ENCODE peak calls at places on chromosomes 13 and 19, in seven cellular contexts. One of them, this sample, is unnamed.

GRCh38 chr13:45156565-45157361 is 36.5 kb downstream of the GTF2F2 start:
- DNase-seq in endothelial cell: no peak
- DNase-seq in OCI-LY7: no peak
- DNase-seq in GM20000: no peak
- DNase-seq in cardiac fibroblast: no peak
- DNase-seq in spleen: no peak
- DNase-seq in AG04449: no peak
- DNase-seq in this sample: no peak

GRCh38 chr19:16613841-16614240 is 14.2 kb downstream of the MED26 start:
- DNase-seq in AG04449: no peak
- DNase-seq in GM20000: no peak
- DNase-seq in endothelial cell: no peak
- DNase-seq in spleen: no peak
- DNase-seq in cardiac fibroblast: no peak
- DNase-seq in OCI-LY7: no peak
- DNase-seq in this sample: no peak

GRCh38 chr13:103277099-103277498 is 210.9 kb upstream of the SLC10A2 start:
- DNase-seq in AG04449: no peak
- DNase-seq in GM20000: peak; percentile 41
- DNase-seq in cardiac fibroblast: no peak
- DNase-seq in spleen: no peak
- DNase-seq in OCI-LY7: no peak
- DNase-seq in endothelial cell: no peak
- DNase-seq in this sample: no peak

GRCh38 chr19:51398096-51398704 is 7.8 kb upstream of the C19orf84 start:
- DNase-seq in GM20000: no peak
- DNase-seq in AG04449: no peak
- DNase-seq in endothelial cell: no peak
- DNase-seq in OCI-LY7: peak; percentile 69
- DNase-seq in cardiac fibroblast: peak; percentile 41
- DNase-seq in spleen: no peak
- DNase-seq in this sample: no peak

GRCh38 chr13:65929436-65929835 is 1300.7 kb downstream of the PCDH9 start:
- DNase-seq in cardiac fibroblast: no peak
- DNase-seq in GM20000: no peak
- DNase-seq in AG04449: no peak
- DNase-seq in endothelial cell: no peak
- DNase-seq in spleen: no peak
- DNase-seq in OCI-LY7: no peak
- DNase-seq in this sample: no peak

GRCh38 chr13:59261928-59262488 is 901.7 kb downstream of the DIAPH3 start:
- DNase-seq in GM20000: no peak
- DNase-seq in AG04449: no peak
- DNase-seq in OCI-LY7: peak; percentile 0
- DNase-seq in cardiac fibroblast: peak; percentile 44
- DNase-seq in endothelial cell: peak; percentile 8
- DNase-seq in spleen: no peak
- DNase-seq in this sample: no peak

GRCh38 chr19:57886046-57886445 is 2.8 kb downstream of the ZNF814 start:
- DNase-seq in spleen: no peak
- DNase-seq in AG04449: no peak
- DNase-seq in OCI-LY7: no peak
- DNase-seq in cardiac fibroblast: no peak
- DNase-seq in endothelial cell: no peak
- DNase-seq in GM20000: no peak
- DNase-seq in this sample: no peak

GRCh38 chr13:26342898-26343297 is 89.0 kb downstream of the CDK8 start:
- DNase-seq in endothelial cell: no peak
- DNase-seq in AG04449: no peak
- DNase-seq in OCI-LY7: no peak
- DNase-seq in cardiac fibroblast: no peak
- DNase-seq in spleen: no peak
- DNase-seq in GM20000: no peak
- DNase-seq in this sample: no peak

GRCh38 chr19:4557971-4558941 is 1.2 kb downstream of the SEMA6B start:
- DNase-seq in spleen: peak; percentile 85
- DNase-seq in AG04449: no peak
- DNase-seq in OCI-LY7: peak; percentile 30
- DNase-seq in endothelial cell: peak; percentile 72
- DNase-seq in cardiac fibroblast: peak; percentile 39
- DNase-seq in GM20000: peak; percentile 82
- DNase-seq in this sample: peak; percentile 79

GRCh38 chr13:77022341-77022740 is 4.6 kb downstream of the FBXL3 start:
- DNase-seq in GM20000: no peak
- DNase-seq in OCI-LY7: no peak
- DNase-seq in cardiac fibroblast: peak; percentile 45
- DNase-seq in spleen: no peak
- DNase-seq in endothelial cell: no peak
- DNase-seq in AG04449: no peak
- DNase-seq in this sample: no peak

GRCh38 chr19:11458236-11458900 is 22.5 kb downstream of the ELAVL3 start:
- DNase-seq in cardiac fibroblast: no peak
- DNase-seq in AG04449: no peak
- DNase-seq in GM20000: peak; percentile 12
- DNase-seq in endothelial cell: no peak
- DNase-seq in spleen: no peak
- DNase-seq in OCI-LY7: no peak
- DNase-seq in this sample: no peak

GRCh38 chr13:59094149-59094548 is 1069.6 kb downstream of the DIAPH3 start:
- DNase-seq in AG04449: no peak
- DNase-seq in endothelial cell: no peak
- DNase-seq in spleen: no peak
- DNase-seq in cardiac fibroblast: no peak
- DNase-seq in GM20000: no peak
- DNase-seq in OCI-LY7: no peak
- DNase-seq in this sample: no peak

GRCh38 chr19:1214862-1215731 is 9.5 kb downstream of the STK11 start:
- DNase-seq in GM20000: no peak
- DNase-seq in endothelial cell: no peak
- DNase-seq in cardiac fibroblast: no peak
- DNase-seq in OCI-LY7: no peak
- DNase-seq in spleen: peak; percentile 72
- DNase-seq in AG04449: no peak
- DNase-seq in this sample: peak; percentile 74

GRCh38 chr19:2089001-2089711 is 7.0 kb downstream of the MOB3A start:
- DNase-seq in endothelial cell: no peak
- DNase-seq in AG04449: no peak
- DNase-seq in cardiac fibroblast: peak; percentile 33
- DNase-seq in GM20000: no peak
- DNase-seq in OCI-LY7: peak; percentile 65
- DNase-seq in spleen: no peak
- DNase-seq in this sample: no peak

GRCh38 chr19:29583196-29584006 is 22.7 kb upstream of the POP4 start:
- DNase-seq in GM20000: no peak
- DNase-seq in AG04449: no peak
- DNase-seq in endothelial cell: no peak
- DNase-seq in spleen: no peak
- DNase-seq in OCI-LY7: no peak
- DNase-seq in cardiac fibroblast: peak; percentile 5
- DNase-seq in this sample: no peak

GRCh38 chr13:111909971-111910671 is 156.8 kb upstream of the SOX1 start:
- DNase-seq in AG04449: no peak
- DNase-seq in spleen: peak; percentile 53
- DNase-seq in cardiac fibroblast: no peak
- DNase-seq in GM20000: no peak
- DNase-seq in endothelial cell: no peak
- DNase-seq in OCI-LY7: no peak
- DNase-seq in this sample: no peak

GRCh38 chr13:73449258-73449657 is 390.5 kb downstream of the KLF5 start:
- DNase-seq in AG04449: no peak
- DNase-seq in spleen: no peak
- DNase-seq in OCI-LY7: no peak
- DNase-seq in cardiac fibroblast: no peak
- DNase-seq in GM20000: no peak
- DNase-seq in endothelial cell: no peak
- DNase-seq in this sample: no peak

GRCh38 chr13:23443110-23443509 is 9.6 kb upstream of the SACS start:
- DNase-seq in AG04449: no peak
- DNase-seq in GM20000: no peak
- DNase-seq in OCI-LY7: no peak
- DNase-seq in spleen: no peak
- DNase-seq in endothelial cell: no peak
- DNase-seq in cardiac fibroblast: no peak
- DNase-seq in this sample: no peak
- TF ChIP-seq CTCF in AG04449: no peak
- TF ChIP-seq CTCF in GM20000: no peak
- TF ChIP-seq CTCF in OCI-LY7: no peak
- TF ChIP-seq CTCF in spleen: no peak
- TF ChIP-seq CTCF in endothelial cell: no peak
- TF ChIP-seq CTCF in cardiac fibroblast: no peak
- TF ChIP-seq CTCF in this sample: no peak

GRCh38 chr19:7393459-7393858 is 44.7 kb downstream of the ARHGEF18 start:
- DNase-seq in spleen: no peak
- DNase-seq in cardiac fibroblast: no peak
- DNase-seq in OCI-LY7: no peak
- DNase-seq in GM20000: no peak
- DNase-seq in endothelial cell: no peak
- DNase-seq in AG04449: no peak
- DNase-seq in this sample: no peak

GRCh38 chr19:7395360-7395781 is 46.6 kb downstream of the ARHGEF18 start:
- DNase-seq in OCI-LY7: no peak
- DNase-seq in endothelial cell: no peak
- DNase-seq in cardiac fibroblast: no peak
- DNase-seq in spleen: no peak
- DNase-seq in AG04449: no peak
- DNase-seq in GM20000: no peak
- DNase-seq in this sample: peak; percentile 30

GRCh38 chr19:7393934-7394508 is 45.3 kb downstream of the ARHGEF18 start:
- DNase-seq in cardiac fibroblast: no peak
- DNase-seq in OCI-LY7: no peak
- DNase-seq in AG04449: no peak
- DNase-seq in GM20000: no peak
- DNase-seq in spleen: no peak
- DNase-seq in endothelial cell: no peak
- DNase-seq in this sample: no peak

GRCh38 chr19:7395793-7396192 is 47.1 kb downstream of the ARHGEF18 start:
- DNase-seq in spleen: no peak
- DNase-seq in endothelial cell: no peak
- DNase-seq in GM20000: no peak
- DNase-seq in AG04449: no peak
- DNase-seq in OCI-LY7: no peak
- DNase-seq in cardiac fibroblast: no peak
- DNase-seq in this sample: no peak

DNA sequence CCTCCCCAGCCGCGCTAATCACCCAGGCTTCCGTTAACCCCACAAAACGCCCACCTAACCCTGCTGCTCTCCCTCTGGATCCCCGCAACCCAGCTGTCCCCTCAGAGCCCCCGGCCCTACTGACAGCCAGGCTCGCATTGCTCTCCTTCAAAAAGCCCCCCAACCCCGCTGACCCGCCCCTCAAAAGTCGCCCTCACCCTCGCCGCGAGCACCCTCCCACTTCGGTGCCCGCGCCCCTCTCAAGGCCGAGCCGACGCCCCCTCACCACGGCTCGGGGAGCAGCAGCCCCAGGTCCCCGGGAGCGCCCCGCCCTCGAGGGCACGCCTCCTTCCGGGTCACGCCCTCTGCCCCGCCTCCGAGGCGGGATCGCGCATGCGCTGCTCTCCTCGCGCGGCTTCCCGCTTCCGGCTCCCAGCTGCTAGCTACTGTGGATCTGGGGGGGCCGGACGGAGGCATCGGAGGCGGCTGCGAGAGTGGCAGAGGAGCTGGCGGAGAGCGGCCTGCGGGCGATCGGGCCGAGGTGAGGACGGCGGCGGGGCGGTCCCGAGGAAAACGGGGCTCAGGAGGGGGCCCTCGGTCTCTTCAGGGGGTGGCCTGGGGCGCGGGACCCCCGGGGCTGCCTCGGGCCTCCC is 46.1 kb downstream of the ARHGEF18 start:
- DNase-seq in OCI-LY7: peak; percentile 83
- DNase-seq in endothelial cell: peak; percentile 94
- DNase-seq in GM20000: peak; percentile 97
- DNase-seq in AG04449: peak; percentile 21
- DNase-seq in cardiac fibroblast: peak; percentile 93
- DNase-seq in spleen: peak; percentile 96
- DNase-seq in this sample: peak; percentile 94
- TF ChIP-seq CTCF in OCI-LY7: peak; percentile 21
- TF ChIP-seq CTCF in endothelial cell: no peak
- TF ChIP-seq CTCF in GM20000: no peak
- TF ChIP-seq CTCF in AG04449: peak; percentile 9
- TF ChIP-seq CTCF in cardiac fibroblast: no peak
- TF ChIP-seq CTCF in spleen: no peak
- TF ChIP-seq CTCF in this sample: no peak

GRCh38 chr19:54325194-54325621 is 12.2 kb upstream of the LILRA5 start:
- DNase-seq in spleen: no peak
- DNase-seq in endothelial cell: peak; percentile 53
- DNase-seq in GM20000: peak; percentile 70
- DNase-seq in AG04449: no peak
- DNase-seq in OCI-LY7: peak; percentile 69
- DNase-seq in cardiac fibroblast: peak; percentile 48
- DNase-seq in this sample: no peak
- TF ChIP-seq CTCF in spleen: peak; percentile 85
- TF ChIP-seq CTCF in endothelial cell: peak; percentile 71
- TF ChIP-seq CTCF in GM20000: peak; percentile 55
- TF ChIP-seq CTCF in AG04449: peak; percentile 55
- TF ChIP-seq CTCF in OCI-LY7: peak; percentile 100
- TF ChIP-seq CTCF in cardiac fibroblast: peak; percentile 90
- TF ChIP-seq CTCF in this sample: peak; percentile 83

GRCh38 chr19:13363235-13363634 is 143.0 kb downstream of the CACNA1A start:
- DNase-seq in endothelial cell: no peak
- DNase-seq in OCI-LY7: no peak
- DNase-seq in AG04449: no peak
- DNase-seq in GM20000: no peak
- DNase-seq in cardiac fibroblast: no peak
- DNase-seq in spleen: no peak
- DNase-seq in this sample: no peak

GRCh38 chr19:13370948-13371347 is 135.3 kb downstream of the CACNA1A start:
- DNase-seq in spleen: no peak
- DNase-seq in GM20000: no peak
- DNase-seq in OCI-LY7: no peak
- DNase-seq in cardiac fibroblast: no peak
- DNase-seq in AG04449: no peak
- DNase-seq in endothelial cell: no peak
- DNase-seq in this sample: no peak

GRCh38 chr19:13363954-13364353 is 142.3 kb downstream of the CACNA1A start:
- DNase-seq in spleen: no peak
- DNase-seq in AG04449: no peak
- DNase-seq in GM20000: no peak
- DNase-seq in endothelial cell: no peak
- DNase-seq in OCI-LY7: no peak
- DNase-seq in cardiac fibroblast: no peak
- DNase-seq in this sample: no peak

GRCh38 chr19:13366529-13367143 is 139.6 kb downstream of the CACNA1A start:
- DNase-seq in AG04449: no peak
- DNase-seq in endothelial cell: peak; percentile 21
- DNase-seq in spleen: no peak
- DNase-seq in OCI-LY7: peak; percentile 17
- DNase-seq in GM20000: no peak
- DNase-seq in cardiac fibroblast: peak; percentile 49
- DNase-seq in this sample: peak; percentile 17
- TF ChIP-seq CTCF in AG04449: peak; percentile 39
- TF ChIP-seq CTCF in endothelial cell: peak; percentile 67
- TF ChIP-seq CTCF in spleen: no peak
- TF ChIP-seq CTCF in OCI-LY7: peak; percentile 71
- TF ChIP-seq CTCF in GM20000: no peak
- TF ChIP-seq CTCF in cardiac fibroblast: peak; percentile 59
- TF ChIP-seq CTCF in this sample: peak; percentile 78

This sample was measured in glutamatergic neuron.